ENCODE peak calls at places on chromosomes 2 and 18, in four cellular contexts. E is ovary; H is CD8-positive, alpha-beta T cell; D is left ventricle myocardium inferior. J is an unnamed sample. For H3K9me3, the result is how much of the 10 kb centered on the place peaks cover.

GRCh38 chr2:235034270-235035135 is 82.7 kb downstream of the SH3BP4 start:
- DNase-seq in E (no peak), H (no peak), D (no peak), J (no peak)

GRCh38 chr2:79040967-79041582 is 15.6 kb downstream of the REG3G start:
- DNase-seq in E (no peak), H (no peak), D (no peak), J (no peak)

GRCh38 chr2:143852748-143853147 is 667.2 kb downstream of the ZEB2 start:
- DNase-seq in E (no peak), H (no peak), D (no peak), J (no peak)

GRCh38 chr18:37501136-37501535 is 64.5 kb downstream of the CELF4 start:
- DNase-seq in E (no peak), H (no peak), D (no peak), J (no peak)

GRCh38 chr2:231715988-231716616 is 7.8 kb downstream of the PTMA start:
- DNase-seq in E (no peak), H (no peak), D (no peak), J (no peak)

GRCh38 chr2:69683170-69683971 is 39.8 kb upstream of the AAK1 start:
- DNase-seq in E (no peak), H (no peak), D (no peak), J (no peak)

GRCh38 chr2:219344756-219345458 is 12.4 kb upstream of the RESP18 start:
- DNase-seq in E (no peak), H (no peak), D (peak), J (no peak)

GRCh38 chr2:128563348-128563687 is 244.7 kb upstream of the HS6ST1 start:
- DNase-seq in E (peak), H (no peak), D (peak), J (no peak)

GRCh38 chr2:236080412-236080811 is 87.8 kb downstream of the GBX2 start:
- DNase-seq in E (no peak), H (no peak), D (no peak), J (no peak)

GRCh38 chr18:26448714-26449159 is 99.6 kb downstream of the KCTD1 start:
- DNase-seq in E (no peak), H (no peak), D (no peak), J (no peak)

GRCh38 chr2:141062443-141062842 is 1068.4 kb downstream of the LRP1B start:
- DNase-seq in E (no peak), H (no peak), D (peak), J (no peak)

GRCh38 chr18:49697757-49698595 is 115.4 kb downstream of the ACAA2 start:
- DNase-seq in E (no peak), H (no peak), D (peak), J (no peak)

GRCh38 chr2:37481244-37481643 is 136.8 kb downstream of the QPCT start:
- DNase-seq in E (no peak), H (no peak), D (no peak), J (no peak)

GRCh38 chr2:45390856-45391255 is 220.2 kb downstream of the SRBD1 start:
- DNase-seq in E (no peak), H (no peak), D (no peak), J (no peak)

GRCh38 chr2:189613650-189614420 is 33.2 kb upstream of the SLC40A1 start:
- DNase-seq in E (peak), H (no peak), D (no peak), J (no peak)

GRCh38 chr2:54648256-54648655 is 75.2 kb upstream of the EML6 start:
- DNase-seq in E (no peak), H (no peak), D (no peak), J (no peak)

GRCh38 chr2:84631047-84631446 is 114.7 kb downstream of the DNAH6 start:
- DNase-seq in E (no peak), H (no peak), D (no peak), J (no peak)

GRCh38 chr18:46716336-46716735 is 40.5 kb downstream of the ST8SIA5 start:
- DNase-seq in E (no peak), H (no peak), D (no peak), J (no peak)

GRCh38 chr2:197877038-197877437 is 72.6 kb downstream of the PLCL1 start:
- DNase-seq in E (no peak), H (no peak), D (no peak), J (no peak)

GRCh38 chr2:238225911-238226697 is 13.7 kb downstream of the HES6 start:
- DNase-seq in E (peak), H (no peak), D (no peak), J (no peak)

GRCh38 chr2:117179405-117179804 is 635.1 kb upstream of the DDX18 start:
- DNase-seq in E (no peak), H (no peak), D (no peak), J (no peak)

GRCh38 chr2:127007652-127008051 is 99.3 kb downstream of the BIN1 start:
- DNase-seq in E (no peak), H (no peak), D (no peak), J (no peak)

GRCh38 chr18:13318644-13319501 is 100.3 kb downstream of the LDLRAD4 start:
- DNase-seq in E (no peak), H (no peak), D (no peak), J (no peak)

GRCh38 chr2:63101954-63102353 is 51.3 kb downstream of the OTX1 start:
- DNase-seq in E (no peak), H (no peak), D (no peak), J (no peak)

GRCh38 chr2:63099032-63099431 is 48.4 kb downstream of the OTX1 start:
- DNase-seq in E (no peak), H (no peak), D (no peak), J (no peak)

DNA sequence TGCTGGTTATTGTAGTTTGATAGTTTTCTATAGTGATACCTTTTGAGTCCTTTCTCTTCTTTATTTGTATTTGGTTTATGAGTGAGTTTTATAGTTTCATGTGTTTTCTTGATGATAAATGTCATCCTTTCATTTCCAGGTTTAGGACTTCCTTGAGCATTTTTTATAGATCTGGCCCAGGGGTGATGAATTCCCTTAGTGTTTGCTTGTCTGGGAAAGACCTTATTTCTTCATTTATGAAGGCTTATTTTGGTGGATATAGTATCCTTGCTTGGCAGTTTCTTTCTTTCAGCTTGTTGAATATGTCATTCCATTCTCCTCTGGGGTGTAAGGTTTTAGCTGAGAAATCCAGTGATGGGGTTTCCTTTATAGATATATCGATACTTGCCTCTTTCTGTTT is 53.9 kb downstream of the OTX1 start:
- DNase-seq in E (no peak), H (no peak), D (no peak), J (no peak)
- H3K9me3 ChIP-seq in E (under half), H (under half), D (half or more), J (under half)

GRCh38 chr18:35306588-35307250 is 16.7 kb upstream of the ZSCAN30 start:
- DNase-seq in E (no peak), H (no peak), D (no peak), J (no peak)

DNA sequence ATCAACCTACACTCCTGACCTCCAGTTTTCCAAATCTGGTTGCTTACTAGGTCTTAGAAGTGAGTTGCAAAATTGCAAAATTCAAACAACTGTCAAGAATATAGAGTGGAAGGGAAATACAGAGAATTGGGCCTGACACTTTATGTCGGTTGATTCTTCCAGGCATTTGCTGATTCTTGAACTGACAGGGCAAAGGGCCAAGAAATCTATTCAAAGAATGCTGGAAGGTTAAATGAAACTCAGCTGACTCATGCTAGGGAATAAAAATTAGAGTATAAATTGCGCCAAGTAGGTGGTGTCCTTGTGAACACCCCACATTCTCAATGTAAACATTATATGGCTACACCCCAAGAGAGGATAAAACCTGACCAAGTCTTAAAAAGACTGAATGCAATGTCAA is 21.5 kb upstream of the ZSCAN30 start:
- DNase-seq in E (no peak), H (no peak), D (no peak), J (no peak)
- H3K9me3 ChIP-seq in E (under half), H (under half), D (half or more), J (under half)

GRCh38 chr18:70700496-70700895 is 411.7 kb downstream of the SOCS6 start:
- DNase-seq in E (no peak), H (no peak), D (no peak), J (no peak)

GRCh38 chr18:70709124-70709523 is 420.3 kb downstream of the SOCS6 start:
- DNase-seq in E (no peak), H (no peak), D (no peak), J (no peak)

GRCh38 chr18:70709720-70710119 is 420.9 kb downstream of the SOCS6 start:
- DNase-seq in E (no peak), H (no peak), D (no peak), J (no peak)

DNA sequence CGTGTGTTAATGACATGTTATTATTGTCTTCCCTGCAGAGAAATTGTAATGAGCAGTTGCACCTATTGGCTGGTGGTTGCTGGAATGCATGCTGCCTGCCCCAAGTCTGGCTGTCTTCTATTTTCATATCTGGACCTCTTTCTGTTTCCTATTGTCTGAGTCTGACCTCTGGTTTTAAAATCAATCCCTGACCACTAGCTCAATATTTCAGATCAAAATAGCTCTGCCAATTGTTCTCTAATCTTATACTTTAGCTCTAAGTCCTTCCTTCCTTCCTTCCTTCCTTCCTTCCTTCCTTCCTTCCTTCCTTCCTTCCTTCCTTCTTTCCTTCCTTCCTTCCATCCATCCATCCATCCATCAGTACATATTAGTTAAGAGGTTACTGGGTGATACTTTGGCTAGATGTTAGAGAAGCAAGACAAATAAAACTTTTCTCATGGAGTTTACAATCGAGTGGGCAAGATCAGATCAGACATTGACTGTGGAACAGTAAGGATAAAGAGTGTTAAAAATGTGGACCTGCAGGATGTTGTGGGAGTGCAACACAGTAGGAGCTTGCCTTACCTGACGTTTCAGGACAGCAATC is 417.1 kb downstream of the SOCS6 start:
- DNase-seq in E (no peak), H (no peak), D (no peak), J (no peak)
- H3K9me3 ChIP-seq in E (under half), H (under half), D (under half), J (under half)

GRCh38 chr2:64978514-64979268 is 10.5 kb upstream of the SLC1A4 start:
- DNase-seq in E (no peak), H (no peak), D (no peak), J (no peak)
- H3K9me3 ChIP-seq in E (under half), H (under half), D (under half), J (under half)

GRCh38 chr2:62205554-62205953 is 9.6 kb downstream of the B3GNT2 start:
- DNase-seq in E (no peak), H (no peak), D (no peak), J (no peak)
- H3K9me3 ChIP-seq in E (under half), H (under half), D (under half), J (under half)

GRCh38 chr18:14971461-14972185 is 223.7 kb downstream of the ANKRD30B start:
- DNase-seq in E (no peak), H (no peak), D (no peak), J (no peak)
- H3K9me3 ChIP-seq in E (under half), H (under half), D (under half), J (under half)

DNA sequence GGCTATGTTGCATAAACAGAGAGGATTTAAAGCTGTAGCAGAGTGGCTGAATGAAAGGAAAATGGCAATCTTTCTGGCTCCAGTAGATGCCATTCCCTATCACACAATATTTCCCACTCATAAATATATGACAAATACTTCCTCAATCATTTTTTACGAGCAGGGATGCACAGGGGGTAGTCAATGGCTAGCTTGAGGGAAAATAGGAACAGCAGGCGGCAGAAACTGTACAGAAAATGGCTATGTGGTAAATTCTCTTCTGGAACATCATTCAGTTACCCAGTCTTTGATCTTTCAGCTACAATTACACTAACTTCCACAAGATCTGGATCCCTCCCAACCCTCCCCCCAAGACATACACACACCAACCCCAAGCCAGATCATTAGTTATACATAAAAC is 127.2 kb downstream of the OLA1 start:
- DNase-seq in E (no peak), H (no peak), D (no peak), J (no peak)
- H3K9me3 ChIP-seq in E (under half), H (under half), D (under half), J (under half)

DNA sequence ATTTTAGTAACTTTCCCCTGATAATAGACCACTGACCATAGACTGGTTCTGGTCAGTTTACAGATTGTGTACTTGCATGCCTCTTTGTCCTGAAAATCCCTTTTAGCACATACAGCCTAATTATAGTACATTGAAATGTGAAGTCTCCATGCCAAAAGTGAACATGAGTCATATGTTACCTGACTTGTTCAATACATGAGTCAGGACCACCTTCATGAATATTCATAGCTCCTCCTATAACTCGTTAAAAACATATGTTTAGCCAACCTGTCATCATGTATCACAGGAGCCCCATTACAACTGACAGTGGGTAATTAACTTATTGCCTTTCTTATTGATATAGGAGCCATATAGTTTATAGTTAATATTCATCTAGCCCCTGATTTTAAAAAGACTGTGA is 78.6 kb downstream of the SH3YL1 start:
- DNase-seq in E (no peak), H (no peak), D (no peak), J (no peak)
- H3K9me3 ChIP-seq in E (under half), H (under half), D (under half), J (under half)

GRCh38 chr2:139020287-139020686 is 240.1 kb upstream of the NXPH2 start:
- DNase-seq in E (no peak), H (no peak), D (no peak), J (no peak)
- H3K9me3 ChIP-seq in E (under half), H (under half), D (under half), J (under half)

J was measured in T-helper 17 cell.